ENCODE peak calls at places on chromosomes 13 and 19, in four cellular contexts. One of them, this sample, is unnamed.

GRCh38 chr19:45753548-45753947 is 15.5 kb downstream of the SIX5 start:
- DNase-seq in transverse colon: no peak
- DNase-seq in K562: peak
- DNase-seq in HCT116: no peak
- DNase-seq in this sample: no peak

GRCh38 chr19:1274852-1275259 is 474 bp upstream of the FAM174C start:
- DNase-seq in transverse colon: no peak
- DNase-seq in K562: peak
- DNase-seq in HCT116: no peak
- DNase-seq in this sample: no peak

GRCh38 chr19:31318790-31319189 is 30.4 kb downstream of the TSHZ3 start:
- DNase-seq in K562: no peak
- DNase-seq in transverse colon: no peak
- DNase-seq in HCT116: no peak
- DNase-seq in this sample: no peak

GRCh38 chr13:45674908-45675307 is 27.2 kb upstream of the CBY2 start:
- DNase-seq in transverse colon: no peak
- DNase-seq in K562: no peak
- DNase-seq in HCT116: no peak
- DNase-seq in this sample: no peak

GRCh38 chr19:19554074-19555023 is 16.3 kb downstream of the CILP2 start:
- DNase-seq in HCT116: no peak
- DNase-seq in transverse colon: peak
- DNase-seq in K562: peak
- DNase-seq in this sample: peak

GRCh38 chr13:73440296-73440895 is 381.6 kb downstream of the KLF5 start:
- DNase-seq in K562: no peak
- DNase-seq in HCT116: peak
- DNase-seq in transverse colon: no peak
- DNase-seq in this sample: no peak

GRCh38 chr19:14218615-14219330 is 12.8 kb upstream of the ADGRL1 start:
- DNase-seq in K562: no peak
- DNase-seq in HCT116: no peak
- DNase-seq in transverse colon: no peak
- DNase-seq in this sample: no peak

GRCh38 chr13:99316224-99316623 is 9.0 kb upstream of the GPR183 start:
- DNase-seq in HCT116: no peak
- DNase-seq in transverse colon: no peak
- DNase-seq in K562: no peak
- DNase-seq in this sample: no peak

GRCh38 chr19:45733160-45733810 is at the start of gene MEIOSIN:
- DNase-seq in HCT116: no peak
- DNase-seq in K562: no peak
- DNase-seq in transverse colon: peak
- DNase-seq in this sample: no peak

GRCh38 chr13:84645196-84646071 is 763.2 kb upstream of the SLITRK1 start:
- DNase-seq in HCT116: no peak
- DNase-seq in K562: no peak
- DNase-seq in transverse colon: no peak
- DNase-seq in this sample: no peak

GRCh38 chr13:75326173-75327131 is 155.5 kb downstream of the TBC1D4 start:
- DNase-seq in K562: peak
- DNase-seq in HCT116: no peak
- DNase-seq in transverse colon: no peak
- DNase-seq in this sample: no peak

GRCh38 chr13:24718192-24718965 is 38.2 kb downstream of the ATP12A start:
- DNase-seq in HCT116: no peak
- DNase-seq in transverse colon: no peak
- DNase-seq in K562: no peak
- DNase-seq in this sample: no peak

GRCh38 chr19:16461630-16462051 is 10.1 kb downstream of the EPS15L1 start:
- DNase-seq in K562: no peak
- DNase-seq in transverse colon: no peak
- DNase-seq in HCT116: no peak
- DNase-seq in this sample: no peak

GRCh38 chr13:44280461-44280860 is 93.2 kb upstream of the SERP2 start:
- DNase-seq in transverse colon: no peak
- DNase-seq in HCT116: no peak
- DNase-seq in K562: no peak
- DNase-seq in this sample: no peak

GRCh38 chr13:72757792-72758535 is 23.7 kb downstream of the DIS3 start:
- DNase-seq in transverse colon: no peak
- DNase-seq in K562: no peak
- DNase-seq in HCT116: no peak
- DNase-seq in this sample: no peak

GRCh38 chr19:11125994-11126685 is 29.4 kb downstream of the SPC24 start:
- DNase-seq in K562: peak
- DNase-seq in HCT116: peak
- DNase-seq in transverse colon: peak
- DNase-seq in this sample: peak

GRCh38 chr13:53150568-53150967 is 122.0 kb downstream of the OLFM4 start:
- DNase-seq in HCT116: no peak
- DNase-seq in K562: no peak
- DNase-seq in transverse colon: no peak
- DNase-seq in this sample: peak

GRCh38 chr19:36423925-36424324 is 5.5 kb upstream of the ZFP82 start:
- DNase-seq in transverse colon: no peak
- DNase-seq in HCT116: no peak
- DNase-seq in K562: no peak
- DNase-seq in this sample: no peak

GRCh38 chr19:6092329-6093286 is 17.7 kb downstream of the RFX2 start:
- DNase-seq in HCT116: peak
- DNase-seq in K562: peak
- DNase-seq in transverse colon: peak
- DNase-seq in this sample: peak

GRCh38 chr13:93963266-93964131 is 516.0 kb downstream of the DCT start:
- DNase-seq in HCT116: no peak
- DNase-seq in transverse colon: no peak
- DNase-seq in K562: no peak
- DNase-seq in this sample: no peak

GRCh38 chr13:47484564-47484963 is 516.5 kb downstream of the SUCLA2 start:
- DNase-seq in transverse colon: no peak
- DNase-seq in HCT116: no peak
- DNase-seq in K562: no peak
- DNase-seq in this sample: no peak

GRCh38 chr13:50991624-50992610 is 82.3 kb downstream of the RNASEH2B start:
- DNase-seq in K562: no peak
- DNase-seq in transverse colon: no peak
- DNase-seq in HCT116: no peak
- DNase-seq in this sample: no peak

GRCh38 chr13:32883501-32883900 is 132.7 kb upstream of the KL start:
- DNase-seq in HCT116: no peak
- DNase-seq in K562: no peak
- DNase-seq in transverse colon: no peak
- DNase-seq in this sample: no peak

DNA sequence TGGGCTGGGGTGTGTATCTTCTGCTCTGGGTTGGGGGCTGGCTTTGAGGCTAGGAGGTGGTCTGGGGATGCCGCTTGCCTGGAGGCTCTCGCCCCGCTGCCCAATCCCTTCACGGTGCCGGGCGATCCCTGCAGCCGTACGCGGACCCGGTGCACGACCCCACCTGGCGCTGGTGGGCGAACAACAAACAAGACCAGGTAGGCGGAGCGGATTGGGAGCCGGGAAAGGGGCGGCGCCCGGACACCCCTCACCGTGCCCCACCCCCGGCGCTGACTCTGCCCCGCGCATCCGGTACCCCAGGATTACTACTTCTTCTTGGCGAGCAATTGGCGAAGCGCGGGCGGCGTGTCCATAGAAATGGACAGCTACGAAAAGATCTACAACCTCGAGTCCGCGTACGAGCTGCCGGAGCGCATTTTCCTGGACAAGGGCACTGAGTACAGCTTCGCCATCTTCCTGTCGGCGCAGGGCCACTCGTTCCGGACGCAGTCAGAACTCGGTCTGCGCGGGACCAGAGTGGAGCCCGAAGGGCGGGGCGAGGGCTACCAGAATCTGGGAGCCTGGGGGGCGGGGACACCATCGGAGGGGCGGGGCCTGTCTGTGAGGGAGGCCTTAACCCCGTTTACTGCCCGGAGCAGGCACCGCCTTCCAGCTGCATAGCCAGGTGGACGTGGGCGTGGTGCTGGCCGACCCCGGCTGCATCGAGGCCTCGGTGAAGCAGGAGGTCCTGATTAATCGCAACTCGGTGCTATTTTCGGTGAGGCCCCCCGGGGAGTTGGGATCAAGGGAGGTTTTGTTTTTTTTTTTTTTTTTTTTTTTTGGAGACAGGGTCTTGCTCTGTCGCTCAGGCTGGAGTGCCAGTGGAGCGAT is 12.1 kb upstream of the PSMD8 start:
- DNase-seq in HCT116: peak
- DNase-seq in transverse colon: peak
- DNase-seq in K562: peak
- DNase-seq in this sample: peak
- TF ChIP-seq POLR2A in HCT116: no peak
- TF ChIP-seq POLR2A in transverse colon: peak
- TF ChIP-seq POLR2A in K562: peak
- TF ChIP-seq POLR2A in this sample: no peak

GRCh38 chr13:108983273-108983672 is 353.9 kb downstream of the MYO16 start:
- DNase-seq in transverse colon: no peak
- DNase-seq in K562: no peak
- DNase-seq in HCT116: no peak
- DNase-seq in this sample: no peak

GRCh38 chr13:108985166-108985565 is 355.8 kb downstream of the MYO16 start:
- DNase-seq in transverse colon: no peak
- DNase-seq in K562: no peak
- DNase-seq in HCT116: no peak
- DNase-seq in this sample: no peak

GRCh38 chr13:108981407-108981806 is 352.0 kb downstream of the MYO16 start:
- DNase-seq in transverse colon: no peak
- DNase-seq in K562: no peak
- DNase-seq in HCT116: no peak
- DNase-seq in this sample: no peak

GRCh38 chr13:108984251-108984920 is 355.0 kb downstream of the MYO16 start:
- DNase-seq in K562: no peak
- DNase-seq in transverse colon: no peak
- DNase-seq in HCT116: no peak
- DNase-seq in this sample: no peak

DNA sequence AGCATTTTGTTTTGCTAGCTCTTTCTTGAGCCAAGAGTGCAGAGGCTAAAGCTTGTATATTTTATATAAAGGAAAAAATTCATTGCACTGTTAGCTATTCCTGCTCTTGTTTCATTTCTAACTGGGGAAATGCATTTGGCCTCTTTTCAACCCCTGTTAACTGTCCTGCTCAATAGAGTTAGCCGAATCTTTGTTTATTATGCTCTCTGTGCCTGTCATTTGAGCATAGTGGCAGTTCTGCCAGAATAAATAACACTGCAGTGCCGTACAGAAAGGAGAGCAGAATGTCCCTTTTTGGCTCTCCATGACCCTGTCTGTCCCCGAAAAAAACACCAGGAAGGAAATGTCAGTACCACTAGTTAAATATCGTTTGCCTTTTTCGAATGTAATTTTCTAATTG is 350.8 kb downstream of the MYO16 start:
- DNase-seq in K562: no peak
- DNase-seq in transverse colon: no peak
- DNase-seq in HCT116: no peak
- DNase-seq in this sample: no peak
- TF ChIP-seq POLR2AphosphoS5 in K562: no peak
- TF ChIP-seq POLR2AphosphoS5 in transverse colon: no peak
- TF ChIP-seq POLR2AphosphoS5 in HCT116: no peak
- TF ChIP-seq POLR2AphosphoS5 in this sample: no peak

DNA sequence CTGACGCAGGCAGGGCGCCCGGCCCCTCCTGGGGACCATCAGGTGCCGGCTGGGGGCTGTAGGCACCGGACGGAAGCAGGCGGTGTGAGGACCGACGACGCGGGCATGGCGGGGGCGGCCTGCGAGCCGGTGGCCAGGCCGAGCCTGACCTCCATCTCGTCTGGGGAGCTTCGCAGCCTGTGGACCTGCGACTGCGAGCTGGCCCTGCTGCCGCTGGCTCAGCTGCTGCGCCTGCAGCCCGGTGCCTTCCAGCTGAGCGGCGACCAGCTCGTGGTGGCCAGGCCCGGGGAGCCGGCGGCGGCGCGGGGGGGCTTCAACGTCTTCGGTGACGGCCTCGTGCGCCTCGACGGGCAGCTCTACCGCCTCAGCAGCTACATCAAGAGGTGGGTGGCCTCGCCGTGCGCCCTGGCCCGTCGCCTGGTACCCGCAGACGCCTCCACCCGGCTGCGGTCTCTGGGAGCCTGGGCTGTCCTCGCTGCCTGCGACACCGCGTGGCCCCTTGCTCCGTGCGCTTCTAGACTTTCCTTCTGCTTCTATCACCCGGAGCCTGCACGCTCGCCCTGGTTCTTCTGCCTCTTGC is 430 bp downstream of the MEDAG start:
- DNase-seq in HCT116: no peak
- DNase-seq in transverse colon: no peak
- DNase-seq in K562: no peak
- DNase-seq in this sample: no peak
- H3K4me3 ChIP-seq in HCT116: no peak
- H3K4me3 ChIP-seq in transverse colon: peak
- H3K4me3 ChIP-seq in K562: no peak
- H3K4me3 ChIP-seq in this sample: peak

DNA sequence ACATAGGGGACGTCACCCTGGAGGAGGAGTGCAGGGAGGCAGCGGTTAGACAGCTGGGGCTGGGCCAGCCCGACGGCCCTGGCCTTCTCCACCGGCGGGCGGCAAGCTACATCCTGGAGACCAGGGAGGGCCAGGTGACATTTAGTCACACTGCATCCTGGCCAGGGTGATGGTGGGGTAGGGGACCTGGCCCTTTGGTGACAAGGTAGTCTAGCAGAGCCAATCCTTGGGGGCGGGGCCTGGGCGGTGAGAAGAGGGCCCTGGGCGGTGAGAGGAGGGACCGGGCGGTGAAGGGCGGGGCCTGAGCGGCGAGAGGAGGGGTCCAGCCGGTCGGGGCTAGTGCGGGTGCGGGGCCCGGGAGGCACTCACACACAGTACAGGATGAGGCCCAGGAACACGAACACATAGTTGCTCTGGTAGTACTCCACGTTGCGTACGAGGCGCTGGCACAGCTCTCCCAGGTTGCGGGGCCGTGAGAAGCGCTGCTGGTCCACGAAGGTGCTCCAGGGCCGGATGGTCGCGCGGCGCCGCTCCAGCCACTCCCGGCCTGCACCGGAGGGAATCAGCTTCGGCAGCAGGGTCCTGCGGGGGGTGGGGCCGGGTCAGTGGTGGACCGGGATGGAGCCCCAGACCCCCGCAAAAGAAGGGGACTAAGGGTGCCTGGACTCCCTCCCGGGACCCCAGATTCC is 610 bp downstream of the RABAC1 start:
- DNase-seq in HCT116: peak
- DNase-seq in K562: peak
- DNase-seq in transverse colon: peak
- DNase-seq in this sample: peak
- TF ChIP-seq POLR2A in HCT116: peak
- TF ChIP-seq POLR2A in K562: peak
- TF ChIP-seq POLR2A in transverse colon: peak
- TF ChIP-seq POLR2A in this sample: peak

GRCh38 chr13:113013878-113014751 is 45.1 kb downstream of the MCF2L start:
- DNase-seq in K562: no peak
- DNase-seq in transverse colon: no peak
- DNase-seq in HCT116: no peak
- DNase-seq in this sample: no peak
- TF ChIP-seq POLR2AphosphoS5 in K562: no peak
- TF ChIP-seq POLR2AphosphoS5 in transverse colon: no peak
- TF ChIP-seq POLR2AphosphoS5 in HCT116: no peak
- TF ChIP-seq POLR2AphosphoS5 in this sample: no peak